ENCODE peak calls at places on chromosomes 5 and 9, in four cellular contexts. P, M, O and R are unnamed samples.

GRCh38 chr5:142726188-142726731 is 40.4 kb upstream of the FGF1 start:
- DNase-seq in P (no peak), M (no peak), O (no peak), R (no peak)

GRCh38 chr9:111815200-111816070 is 20.7 kb upstream of the SHOC1 start:
- DNase-seq in P (no peak), M (no peak), O (no peak), R (no peak)

GRCh38 chr9:120648581-120648980 is 65.7 kb downstream of the MEGF9 start:
- DNase-seq in P (no peak), M (no peak), O (no peak), R (no peak)

GRCh38 chr9:114681594-114682332 is at the start of gene TEX48:
- DNase-seq in P (peak; percentile 78), M (peak; percentile 83), O (no peak), R (peak; percentile 26)

GRCh38 chr9:967851-968641 is 8.4 kb upstream of the DMRT3 start:
- DNase-seq in P (no peak), M (peak; percentile 83), O (no peak), R (no peak)

GRCh38 chr5:164301708-164302107 is 796.3 kb downstream of the MAT2B start:
- DNase-seq in P (no peak), M (no peak), O (no peak), R (no peak)

GRCh38 chr9:17726298-17726697 is 147.4 kb downstream of the SH3GL2 start:
- DNase-seq in P (no peak), M (no peak), O (no peak), R (no peak)

GRCh38 chr9:111158375-111158774 is 120.1 kb upstream of the LPAR1 start:
- DNase-seq in P (no peak), M (no peak), O (no peak), R (no peak)

GRCh38 chr5:173663810-173664526 is 47.5 kb upstream of the BOD1 start:
- DNase-seq in P (peak; percentile 86), M (no peak), O (no peak), R (no peak)

GRCh38 chr5:135600141-135600570 is 21.4 kb upstream of the CXCL14 start:
- DNase-seq in P (no peak), M (no peak), O (no peak), R (no peak)

GRCh38 chr9:118336952-118337349 is 632.7 kb downstream of the TLR4 start:
- DNase-seq in P (no peak), M (no peak), O (no peak), R (no peak)

GRCh38 chr9:19642256-19642655 is 146.6 kb downstream of the SLC24A2 start:
- DNase-seq in P (no peak), M (no peak), O (no peak), R (no peak)

GRCh38 chr5:132501961-132502931 is 11.7 kb upstream of the IRF1 start:
- DNase-seq in P (no peak), M (no peak), O (no peak), R (no peak)

GRCh38 chr9:128899566-128900322 is 17.8 kb downstream of the LRRC8A start:
- DNase-seq in P (no peak), M (no peak), O (no peak), R (no peak)

GRCh38 chr5:88480245-88480644 is 211.6 kb upstream of the TMEM161B start:
- DNase-seq in P (no peak), M (no peak), O (no peak), R (no peak)

GRCh38 chr9:136618578-136619547 is 43.9 kb upstream of the EGFL7 start:
- DNase-seq in P (peak; percentile 94), M (no peak), O (no peak), R (no peak)

DNA sequence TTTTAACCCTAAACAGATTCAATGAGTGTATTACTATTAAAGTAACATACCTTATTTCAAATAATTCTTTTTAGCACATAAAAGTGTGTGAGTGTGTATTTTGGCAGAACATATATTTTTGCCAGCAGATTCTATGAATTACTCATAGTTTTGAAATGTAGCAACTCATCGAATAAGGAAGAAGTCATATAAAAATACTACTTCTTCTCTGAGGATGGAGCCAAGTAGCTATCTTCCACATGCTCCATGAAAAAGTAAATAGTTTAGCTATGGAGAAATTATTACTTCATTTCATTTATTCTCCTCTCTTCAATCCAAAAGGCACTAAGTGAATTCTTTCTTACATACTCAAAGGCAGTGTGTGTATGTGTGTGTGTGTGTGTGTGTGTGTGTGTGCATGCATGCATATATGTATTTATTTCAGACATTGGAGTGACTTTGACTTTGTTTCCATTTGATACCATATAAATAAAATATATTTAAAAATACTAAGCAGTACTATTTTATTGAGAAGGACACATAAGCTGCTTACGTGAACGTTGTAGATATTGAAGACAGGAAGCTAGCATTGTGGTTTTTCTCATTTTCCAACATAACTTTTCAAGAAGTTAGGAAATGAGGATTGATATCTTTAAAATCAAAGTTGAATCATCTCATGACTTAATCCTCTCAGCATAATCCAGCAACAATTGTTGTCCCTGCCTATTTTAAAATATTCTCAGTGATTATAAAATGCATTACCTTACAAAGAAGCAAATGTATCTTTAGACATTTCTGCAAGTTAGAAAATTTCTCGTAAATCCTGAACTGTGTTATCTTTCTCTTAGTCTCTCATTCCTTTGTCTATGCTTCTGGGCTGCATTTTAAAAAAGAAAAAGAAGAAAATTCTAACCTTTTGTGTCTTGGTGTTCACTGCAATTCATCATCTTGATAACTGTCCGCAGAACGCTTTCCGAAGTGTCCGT is 1090.1 kb upstream of the CDH6 start:
- DNase-seq in P (no peak), M (no peak), O (no peak), R (no peak)
- H3K4me3 ChIP-seq in P (no peak overlapping the region), M (no peak overlapping the region), O (no peak overlapping the region), R (no peak overlapping the region)

GRCh38 chr5:982377-983237 is 26.0 kb upstream of the NKD2 start:
- DNase-seq in P (no peak), M (peak; percentile 60), O (no peak), R (no peak)
- TF ChIP-seq CTCF in P (no peak), M (peak; percentile 63), O (no peak), R (no peak)

GRCh38 chr5:61301820-61302563 is 30.1 kb upstream of the ZSWIM6 start:
- DNase-seq in P (no peak), M (peak; percentile 27), O (no peak), R (no peak)
- H3K4me1 ChIP-seq in P (peaks cover 14% of the 10 kb centered on the region), M (peaks cover 20% of the 10 kb centered on the region), O (peaks cover 6% of the 10 kb centered on the region), R (no peaks in the 10 kb centered on the region)

DNA sequence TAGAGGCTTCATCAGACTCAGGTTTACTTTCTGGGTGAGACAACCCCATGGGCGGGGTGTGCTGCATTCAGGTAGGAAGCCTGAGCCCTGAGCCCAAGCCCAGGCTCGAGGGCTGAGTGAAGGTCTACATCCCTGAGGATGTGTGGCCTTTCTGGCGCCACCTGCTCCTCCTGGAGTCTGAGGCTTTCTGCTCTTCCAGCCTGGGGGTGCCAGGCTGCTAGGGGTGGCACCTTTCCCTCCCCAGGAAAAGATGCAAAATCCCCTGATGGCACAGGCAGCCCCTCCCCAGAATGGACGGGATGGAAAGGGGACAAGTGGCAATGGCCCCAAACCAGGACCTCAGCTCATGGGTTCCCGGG is 44.4 kb upstream of the PRRC2B start:
- DNase-seq in P (no peak), M (no peak), O (no peak), R (no peak)
- H3K4me3 ChIP-seq in P (peak overlapping the region; percentile 13), M (peak overlapping the region; percentile 37), O (no peak overlapping the region), R (no peak overlapping the region)

GRCh38 chr5:112709416-112709815 is 28.3 kb upstream of the APC start:
- DNase-seq in P (no peak), M (no peak), O (no peak), R (no peak)

GRCh38 chr5:112710896-112711295 is 26.8 kb upstream of the APC start:
- DNase-seq in P (no peak), M (no peak), O (no peak), R (no peak)

GRCh38 chr5:112703866-112704820 is 33.5 kb upstream of the APC start:
- DNase-seq in P (no peak), M (no peak), O (no peak), R (no peak)

GRCh38 chr5:112706446-112707016 is 31.2 kb upstream of the APC start:
- DNase-seq in P (no peak), M (no peak), O (no peak), R (no peak)

GRCh38 chr5:112707187-112708179 is 30.2 kb upstream of the APC start:
- DNase-seq in P (peak; percentile 99), M (peak; percentile 99), O (peak; percentile 90), R (peak; percentile 98)
- TF ChIP-seq CTCF in P (no peak), M (peak; percentile 17), O (peak; percentile 21), R (no peak)

DNA sequence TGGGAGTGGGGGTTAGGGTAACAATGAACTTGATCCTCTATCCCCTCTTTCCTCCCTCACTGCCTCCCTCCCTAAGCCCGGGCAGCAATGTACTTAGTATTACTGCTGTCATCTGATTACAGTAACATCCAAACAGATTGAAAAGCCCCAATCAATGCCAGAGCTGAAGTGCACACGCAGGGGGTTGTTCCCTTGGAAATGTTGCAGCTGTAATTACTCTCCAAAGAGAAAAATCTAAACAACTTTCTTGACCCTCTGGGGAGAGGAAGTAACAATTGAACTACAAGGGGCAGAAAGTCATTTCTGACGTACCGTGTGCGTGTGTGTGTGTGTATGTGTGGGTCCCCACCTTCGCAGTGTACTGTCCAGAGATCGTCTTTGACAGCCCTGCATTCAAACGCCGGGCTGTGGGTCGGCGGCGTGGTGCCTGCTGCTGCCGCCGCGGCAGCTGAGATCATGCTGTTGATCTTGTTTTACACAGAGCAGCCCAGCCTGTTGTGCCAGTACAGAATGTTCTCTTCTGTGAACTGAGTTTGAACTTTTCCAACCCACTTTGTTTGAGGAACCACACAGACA is 66.0 kb upstream of the KLF9 start:
- DNase-seq in P (peak; percentile 83), M (no peak), O (peak; percentile 86), R (peak; percentile 93)
- H3K4me1 ChIP-seq in P (peaks cover 27% of the 10 kb centered on the region), M (peaks cover 11% of the 10 kb centered on the region), O (peaks cover 71% of the 10 kb centered on the region), R (peaks cover 30% of the 10 kb centered on the region)